ENCODE peak calls at places on chromosomes 7 and 10, in five cellular contexts. V is neural progenitor cell, Q is astrocyte, Z is tibial artery, Y is Peyer's patch. O is an unnamed sample. For H3K4me1 and H3K9me3, the result is how much of the 10 kb centered on the place peaks cover.

GRCh38 chr10:130751106-130751840 is 560.2 kb downstream of the TCERG1L start:
- DNase-seq in V (no peak), Q (no peak), Z (no peak), Y (peak), O (no peak)

GRCh38 chr10:48459270-48460147 is 145.4 kb downstream of the ARHGAP22 start:
- DNase-seq in V (no peak), Q (no peak), Z (no peak), Y (peak), O (peak)

GRCh38 chr10:72175166-72175565 is 40.6 kb upstream of the ANAPC16 start:
- DNase-seq in V (no peak), Q (peak), Z (no peak), Y (no peak), O (no peak)

GRCh38 chr10:114654829-114655575 is 3.1 kb downstream of the ABLIM1 start:
- DNase-seq in V (no peak), Q (peak), Z (no peak), Y (no peak), O (no peak)

GRCh38 chr7:101140339-101140699 is 13.4 kb downstream of the SERPINE1 start:
- DNase-seq in V (no peak), Q (no peak), Z (no peak), Y (no peak), O (no peak)

GRCh38 chr10:103769176-103769575 is 86.2 kb downstream of the SH3PXD2A start:
- DNase-seq in V (no peak), Q (no peak), Z (no peak), Y (no peak), O (no peak)

GRCh38 chr7:91941450-91941849 is 788 bp downstream of the AKAP9 start:
- DNase-seq in V (peak), Q (peak), Z (peak), Y (peak), O (no peak)

GRCh38 chr7:121259826-121260225 is 69.0 kb upstream of the WNT16 start:
- DNase-seq in V (no peak), Q (no peak), Z (no peak), Y (no peak), O (no peak)

GRCh38 chr10:974785-975074 is 13.5 kb upstream of the GTPBP4 start:
- DNase-seq in V (no peak), Q (no peak), Z (no peak), Y (peak), O (no peak)

GRCh38 chr10:132423966-132424847 is 27.2 kb downstream of the PWWP2B start:
- DNase-seq in V (no peak), Q (no peak), Z (no peak), Y (no peak), O (no peak)

GRCh38 chr7:1607001-1607400 is 37.2 kb upstream of the PSMG3 start:
- DNase-seq in V (no peak), Q (no peak), Z (no peak), Y (no peak), O (no peak)
- H3K4me1 ChIP-seq in V (under half), Q (under half), Z (under half), Y (under half), O (under half)

DNA sequence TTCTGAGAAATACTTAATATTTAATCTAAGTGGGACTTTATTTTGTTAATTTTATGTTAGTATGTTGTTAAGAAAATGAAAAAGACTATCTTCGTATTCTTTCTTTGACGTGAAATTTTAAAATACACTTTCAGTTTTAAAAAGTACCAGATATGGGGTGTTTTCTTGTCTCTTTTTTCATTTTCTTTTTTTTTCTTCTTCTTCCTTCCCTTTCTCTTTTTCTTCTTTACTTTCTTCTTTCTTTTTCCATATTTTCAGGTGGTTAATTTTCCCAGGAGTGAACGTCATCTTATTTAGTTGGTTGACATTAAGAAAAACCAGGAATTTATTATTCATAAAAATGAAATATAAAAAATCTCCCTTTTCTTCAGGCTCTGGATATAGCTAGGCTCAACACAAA is 241.4 kb upstream of the FOXP2 start:
- DNase-seq in V (no peak), Q (no peak), Z (no peak), Y (no peak), O (no peak)
- H3K9me3 ChIP-seq in V (under half), Q (under half), Z (under half), Y (under half), O (under half)

DNA sequence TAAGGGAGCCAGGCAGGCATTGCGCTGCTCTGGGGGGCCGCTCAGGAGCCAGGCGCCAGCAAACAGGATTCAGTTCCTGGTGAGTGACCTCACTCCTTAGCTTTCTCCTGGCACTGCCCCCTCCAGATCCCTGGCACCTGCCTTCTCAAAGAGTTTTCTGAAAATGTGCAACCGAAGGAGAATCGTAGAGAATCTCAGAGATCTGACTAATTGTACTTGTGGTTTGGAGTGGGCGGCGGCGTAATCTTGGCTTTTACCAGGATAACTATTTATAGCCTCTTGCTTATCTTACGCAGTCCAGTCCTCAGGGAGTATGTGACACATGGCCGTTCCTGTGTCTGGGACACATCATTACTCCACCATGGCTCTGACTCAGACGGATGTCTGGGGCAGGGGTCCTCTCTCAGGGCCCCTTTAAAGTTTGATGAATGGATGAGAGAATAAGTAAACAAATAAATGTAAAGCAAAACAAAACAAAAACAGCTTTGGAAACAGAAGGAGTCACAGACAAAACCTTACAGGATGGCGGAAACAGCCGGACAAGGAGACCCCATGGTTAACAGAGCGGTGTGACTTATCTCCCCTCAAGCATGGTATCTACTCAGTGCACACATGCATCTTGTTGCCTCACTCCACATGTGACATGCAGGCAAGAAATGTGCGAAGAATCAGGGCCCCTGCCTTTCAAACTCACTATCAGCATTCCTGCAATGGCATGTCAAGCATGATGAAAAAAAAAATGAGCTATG is 99.7 kb downstream of the TNS3 start:
- DNase-seq in V (no peak), Q (peak), Z (peak), Y (peak), O (peak)
- H3K27ac ChIP-seq in V (no peak), Q (peak), Z (peak), Y (peak), O (peak)

DNA sequence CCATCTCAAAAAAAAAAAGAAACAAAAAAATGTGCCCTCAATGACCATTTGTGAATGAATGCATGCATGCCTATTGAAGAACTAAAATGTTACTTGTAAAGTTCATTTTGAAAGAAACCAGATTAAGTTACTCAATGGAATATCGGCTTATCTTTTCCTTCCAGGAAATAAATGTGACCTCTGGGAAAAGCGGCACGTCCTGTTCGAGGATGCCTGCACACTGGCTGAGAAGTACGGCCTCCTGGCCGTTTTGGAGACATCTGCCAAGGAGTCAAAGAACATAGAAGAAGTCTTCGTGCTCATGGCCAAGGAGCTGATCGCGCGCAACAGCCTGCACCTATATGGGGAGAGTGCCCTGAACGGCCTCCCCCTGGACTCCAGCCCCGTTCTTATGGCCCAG is 21.9 kb downstream of the RAB19 start:
- DNase-seq in V (no peak), Q (no peak), Z (no peak), Y (no peak), O (no peak)
- H3K4me1 ChIP-seq in V (under half), Q (under half), Z (under half), Y (under half), O (under half)